ENCODE peak calls at places on chromosomes 3 and 15, in five cellular contexts. One of them, this sample, is unnamed.

GRCh38 chr3:52498134-52499054 is 3.3 kb downstream of the STAB1 start:
- DNase-seq in GM12878: no peak
- DNase-seq in HEK293T: no peak
- DNase-seq in NT2/D1: no peak
- DNase-seq in HepG2: no peak
- DNase-seq in this sample: no peak

GRCh38 chr15:38652998-38653397 is 88.4 kb upstream of the RASGRP1 start:
- DNase-seq in HepG2: no peak
- DNase-seq in NT2/D1: no peak
- DNase-seq in HEK293T: no peak
- DNase-seq in GM12878: no peak
- DNase-seq in this sample: no peak

GRCh38 chr3:14788644-14789043 is 30.1 kb upstream of the FGD5 start:
- DNase-seq in NT2/D1: no peak
- DNase-seq in GM12878: no peak
- DNase-seq in HepG2: no peak
- DNase-seq in HEK293T: no peak
- DNase-seq in this sample: no peak

GRCh38 chr3:62662680-62663079 is 212.5 kb downstream of the CADPS start:
- DNase-seq in HEK293T: no peak
- DNase-seq in NT2/D1: no peak
- DNase-seq in GM12878: no peak
- DNase-seq in HepG2: no peak
- DNase-seq in this sample: no peak

GRCh38 chr3:62046326-62046725 is 327.0 kb downstream of the FEZF2 start:
- DNase-seq in HepG2: no peak
- DNase-seq in HEK293T: no peak
- DNase-seq in GM12878: no peak
- DNase-seq in NT2/D1: no peak
- DNase-seq in this sample: no peak

GRCh38 chr3:152688313-152688712 is 146.6 kb upstream of the P2RY1 start:
- DNase-seq in NT2/D1: peak
- DNase-seq in GM12878: no peak
- DNase-seq in HEK293T: no peak
- DNase-seq in HepG2: no peak
- DNase-seq in this sample: peak

GRCh38 chr3:66153961-66154923 is 66.6 kb upstream of the SLC25A26 start:
- DNase-seq in HepG2: no peak
- DNase-seq in GM12878: no peak
- DNase-seq in HEK293T: peak
- DNase-seq in NT2/D1: no peak
- DNase-seq in this sample: no peak

GRCh38 chr3:157127268-157127667 is 32.7 kb downstream of the CCNL1 start:
- DNase-seq in GM12878: no peak
- DNase-seq in HEK293T: no peak
- DNase-seq in NT2/D1: no peak
- DNase-seq in HepG2: no peak
- DNase-seq in this sample: no peak

GRCh38 chr3:46545695-46546630 is 20.1 kb downstream of the LRRC2 start:
- DNase-seq in GM12878: no peak
- DNase-seq in HEK293T: no peak
- DNase-seq in HepG2: no peak
- DNase-seq in NT2/D1: no peak
- DNase-seq in this sample: no peak

GRCh38 chr15:32828507-32829186 is 110.8 kb downstream of the GREM1 start:
- DNase-seq in GM12878: no peak
- DNase-seq in HepG2: no peak
- DNase-seq in NT2/D1: no peak
- DNase-seq in HEK293T: no peak
- DNase-seq in this sample: no peak

GRCh38 chr3:142447308-142447851 is 457 bp downstream of the XRN1 start:
- DNase-seq in HEK293T: peak
- DNase-seq in HepG2: peak
- DNase-seq in NT2/D1: peak
- DNase-seq in GM12878: no peak
- DNase-seq in this sample: no peak

GRCh38 chr3:172129868-172130751 is 90.7 kb downstream of the FNDC3B start:
- DNase-seq in GM12878: no peak
- DNase-seq in HepG2: peak
- DNase-seq in NT2/D1: no peak
- DNase-seq in HEK293T: peak
- DNase-seq in this sample: no peak

GRCh38 chr3:172254542-172254941 is 193.7 kb downstream of the GHSR start:
- DNase-seq in HepG2: no peak
- DNase-seq in HEK293T: no peak
- DNase-seq in NT2/D1: no peak
- DNase-seq in GM12878: no peak
- DNase-seq in this sample: no peak

GRCh38 chr3:168094877-168095610 is 680 bp downstream of the GOLIM4 start:
- DNase-seq in HepG2: peak
- DNase-seq in HEK293T: peak
- DNase-seq in NT2/D1: peak
- DNase-seq in GM12878: peak
- DNase-seq in this sample: peak

GRCh38 chr15:74786659-74787165 is 4.8 kb downstream of the CSK start:
- DNase-seq in HEK293T: no peak
- DNase-seq in HepG2: no peak
- DNase-seq in GM12878: no peak
- DNase-seq in NT2/D1: no peak
- DNase-seq in this sample: no peak

GRCh38 chr3:47306022-47306421 is 23.3 kb downstream of the KLHL18 start:
- DNase-seq in GM12878: no peak
- DNase-seq in NT2/D1: no peak
- DNase-seq in HEK293T: no peak
- DNase-seq in HepG2: no peak
- DNase-seq in this sample: no peak

GRCh38 chr3:78497025-78497424 is 1270.8 kb downstream of the ROBO1 start:
- DNase-seq in HEK293T: no peak
- DNase-seq in HepG2: no peak
- DNase-seq in GM12878: no peak
- DNase-seq in NT2/D1: no peak
- DNase-seq in this sample: no peak

GRCh38 chr15:92958105-92958504 is 58.0 kb downstream of the CHD2 start:
- DNase-seq in HEK293T: no peak
- DNase-seq in GM12878: no peak
- DNase-seq in HepG2: no peak
- DNase-seq in NT2/D1: no peak
- DNase-seq in this sample: no peak

GRCh38 chr15:79970921-79971434 is at the start of gene BCL2A1:
- DNase-seq in GM12878: peak
- DNase-seq in NT2/D1: no peak
- DNase-seq in HepG2: no peak
- DNase-seq in HEK293T: no peak
- DNase-seq in this sample: no peak

GRCh38 chr3:14358426-14359211 is 43.8 kb upstream of the SLC6A6 start:
- DNase-seq in GM12878: no peak
- DNase-seq in NT2/D1: no peak
- DNase-seq in HEK293T: peak
- DNase-seq in HepG2: no peak
- DNase-seq in this sample: no peak

GRCh38 chr15:84992157-84992940 is 10.7 kb downstream of the PDE8A start:
- DNase-seq in HEK293T: no peak
- DNase-seq in GM12878: no peak
- DNase-seq in HepG2: peak
- DNase-seq in NT2/D1: no peak
- DNase-seq in this sample: peak

GRCh38 chr3:136332776-136333175 is 82.6 kb downstream of the PCCB start:
- DNase-seq in NT2/D1: no peak
- DNase-seq in HEK293T: no peak
- DNase-seq in HepG2: peak
- DNase-seq in GM12878: no peak
- DNase-seq in this sample: no peak

DNA sequence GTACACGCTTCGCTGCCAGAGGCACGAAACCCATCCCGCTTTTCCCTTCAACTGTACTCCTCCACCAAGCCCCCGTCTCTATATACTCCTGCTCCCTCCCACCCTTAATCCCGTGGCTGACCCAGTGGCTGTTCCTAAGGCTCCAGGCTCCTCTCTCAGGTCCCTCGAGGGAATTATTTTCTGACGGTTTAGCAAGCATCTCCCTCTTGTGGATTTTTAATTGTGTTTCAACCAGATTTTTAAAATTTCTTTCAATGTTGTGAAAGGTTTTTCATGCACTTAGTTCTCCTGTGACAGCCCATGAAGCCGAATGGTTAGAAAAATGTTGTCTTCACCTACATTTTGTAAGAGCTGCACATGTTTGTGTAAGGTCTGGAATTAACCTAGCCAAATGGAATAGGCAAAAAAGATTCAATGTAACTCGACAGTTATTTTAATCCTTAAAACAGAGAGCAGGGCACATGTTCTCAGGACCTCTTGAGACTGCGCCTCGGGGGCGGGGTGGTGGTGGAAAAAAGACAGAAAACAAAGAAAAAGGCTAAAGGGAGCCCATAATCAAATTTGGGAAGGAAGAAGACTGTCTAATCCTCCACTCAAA is 569 bp upstream of the CSNK1G1 start:
- DNase-seq in NT2/D1: no peak
- DNase-seq in HEK293T: no peak
- DNase-seq in HepG2: peak
- DNase-seq in GM12878: no peak
- DNase-seq in this sample: no peak
- TF ChIP-seq SUZ12 in NT2/D1: no peak
- TF ChIP-seq SUZ12 in HEK293T: no peak
- TF ChIP-seq SUZ12 in HepG2: no peak
- TF ChIP-seq SUZ12 in GM12878: no peak
- TF ChIP-seq SUZ12 in this sample: no peak

GRCh38 chr15:50210462-50211264 is 28.7 kb downstream of the SLC27A2 start:
- DNase-seq in HEK293T: no peak
- DNase-seq in NT2/D1: peak
- DNase-seq in HepG2: peak
- DNase-seq in GM12878: no peak
- DNase-seq in this sample: no peak
- TF ChIP-seq SUZ12 in HEK293T: no peak
- TF ChIP-seq SUZ12 in NT2/D1: no peak
- TF ChIP-seq SUZ12 in HepG2: no peak
- TF ChIP-seq SUZ12 in GM12878: no peak
- TF ChIP-seq SUZ12 in this sample: no peak

GRCh38 chr15:91865903-91866302 is 12.4 kb downstream of the SLCO3A1 start:
- DNase-seq in NT2/D1: no peak
- DNase-seq in HepG2: no peak
- DNase-seq in HEK293T: no peak
- DNase-seq in GM12878: no peak
- DNase-seq in this sample: no peak
- TF ChIP-seq SUZ12 in NT2/D1: no peak
- TF ChIP-seq SUZ12 in HepG2: no peak
- TF ChIP-seq SUZ12 in HEK293T: no peak
- TF ChIP-seq SUZ12 in GM12878: no peak
- TF ChIP-seq SUZ12 in this sample: no peak

GRCh38 chr3:72018339-72018984 is 233.5 kb upstream of the PROK2 start:
- DNase-seq in GM12878: no peak
- DNase-seq in NT2/D1: no peak
- DNase-seq in HEK293T: no peak
- DNase-seq in HepG2: no peak
- DNase-seq in this sample: no peak
- TF ChIP-seq SUZ12 in GM12878: no peak
- TF ChIP-seq SUZ12 in NT2/D1: no peak
- TF ChIP-seq SUZ12 in HEK293T: no peak
- TF ChIP-seq SUZ12 in HepG2: no peak
- TF ChIP-seq SUZ12 in this sample: no peak